ENCODE peak calls at places on chromosomes 6 and 20, in eight cellular contexts. One of them, this sample, is unnamed. For H3K4me1, the result is how much of the 10 kb centered on the place peaks cover.

GRCh38 chr20:51800132-51800721 is 2.1 kb downstream of the SALL4 start:
- DNase-seq in PC-3: peak
- DNase-seq in HAP-1: peak
- DNase-seq in CD8-positive, alpha-beta T cell: peak
- DNase-seq in H9: peak
- DNase-seq in pancreas: peak
- DNase-seq in fibroblast of lung: peak
- DNase-seq in mucosa of descending colon: peak
- DNase-seq in this sample: peak

GRCh38 chr6:110756817-110757216 is 58.5 kb downstream of the CDK19 start:
- DNase-seq in mucosa of descending colon: no peak
- DNase-seq in H9: no peak
- DNase-seq in fibroblast of lung: no peak
- DNase-seq in PC-3: no peak
- DNase-seq in HAP-1: no peak
- DNase-seq in pancreas: no peak
- DNase-seq in CD8-positive, alpha-beta T cell: no peak
- DNase-seq in this sample: no peak

GRCh38 chr6:28771401-28772267 is 152.2 kb downstream of the TRIM27 start:
- DNase-seq in H9: peak
- DNase-seq in pancreas: no peak
- DNase-seq in HAP-1: no peak
- DNase-seq in fibroblast of lung: no peak
- DNase-seq in CD8-positive, alpha-beta T cell: no peak
- DNase-seq in mucosa of descending colon: no peak
- DNase-seq in PC-3: no peak
- DNase-seq in this sample: no peak

GRCh38 chr6:37643851-37644672 is 53.6 kb downstream of the MDGA1 start:
- DNase-seq in HAP-1: no peak
- DNase-seq in fibroblast of lung: no peak
- DNase-seq in PC-3: no peak
- DNase-seq in mucosa of descending colon: no peak
- DNase-seq in H9: no peak
- DNase-seq in CD8-positive, alpha-beta T cell: peak
- DNase-seq in pancreas: peak
- DNase-seq in this sample: peak

GRCh38 chr6:145036848-145037567 is 698.3 kb downstream of the EPM2A start:
- DNase-seq in pancreas: no peak
- DNase-seq in HAP-1: no peak
- DNase-seq in H9: no peak
- DNase-seq in mucosa of descending colon: no peak
- DNase-seq in CD8-positive, alpha-beta T cell: no peak
- DNase-seq in fibroblast of lung: peak
- DNase-seq in PC-3: no peak
- DNase-seq in this sample: peak

GRCh38 chr6:165118736-165119135 is 190.7 kb downstream of the C6orf118 start:
- DNase-seq in HAP-1: no peak
- DNase-seq in H9: no peak
- DNase-seq in fibroblast of lung: no peak
- DNase-seq in pancreas: no peak
- DNase-seq in mucosa of descending colon: no peak
- DNase-seq in CD8-positive, alpha-beta T cell: no peak
- DNase-seq in PC-3: peak
- DNase-seq in this sample: no peak

GRCh38 chr6:22980446-22980845 is 411.1 kb downstream of the HDGFL1 start:
- DNase-seq in PC-3: peak
- DNase-seq in HAP-1: no peak
- DNase-seq in CD8-positive, alpha-beta T cell: no peak
- DNase-seq in H9: no peak
- DNase-seq in mucosa of descending colon: no peak
- DNase-seq in pancreas: no peak
- DNase-seq in fibroblast of lung: peak
- DNase-seq in this sample: peak

GRCh38 chr6:31834704-31835375 is 7.3 kb downstream of the HSPA1B start:
- DNase-seq in HAP-1: peak
- DNase-seq in mucosa of descending colon: peak
- DNase-seq in CD8-positive, alpha-beta T cell: peak
- DNase-seq in pancreas: peak
- DNase-seq in H9: no peak
- DNase-seq in fibroblast of lung: no peak
- DNase-seq in PC-3: peak
- DNase-seq in this sample: peak

GRCh38 chr20:41889125-41889870 is 271.1 kb upstream of the CHD6 start:
- DNase-seq in PC-3: peak
- DNase-seq in fibroblast of lung: no peak
- DNase-seq in CD8-positive, alpha-beta T cell: no peak
- DNase-seq in mucosa of descending colon: no peak
- DNase-seq in HAP-1: no peak
- DNase-seq in pancreas: no peak
- DNase-seq in H9: peak
- DNase-seq in this sample: no peak

GRCh38 chr6:160258346-160259142 is at the start of gene SLC22A2:
- DNase-seq in H9: no peak
- DNase-seq in mucosa of descending colon: no peak
- DNase-seq in fibroblast of lung: no peak
- DNase-seq in pancreas: no peak
- DNase-seq in HAP-1: no peak
- DNase-seq in PC-3: no peak
- DNase-seq in CD8-positive, alpha-beta T cell: no peak
- DNase-seq in this sample: no peak

GRCh38 chr6:75612921-75613534 is 11.3 kb downstream of the SENP6 start:
- DNase-seq in H9: no peak
- DNase-seq in fibroblast of lung: no peak
- DNase-seq in mucosa of descending colon: no peak
- DNase-seq in CD8-positive, alpha-beta T cell: no peak
- DNase-seq in PC-3: no peak
- DNase-seq in HAP-1: no peak
- DNase-seq in pancreas: no peak
- DNase-seq in this sample: no peak

GRCh38 chr6:40387127-40387870 is 199.9 kb downstream of the LRFN2 start:
- DNase-seq in H9: no peak
- DNase-seq in pancreas: no peak
- DNase-seq in HAP-1: no peak
- DNase-seq in PC-3: no peak
- DNase-seq in CD8-positive, alpha-beta T cell: no peak
- DNase-seq in mucosa of descending colon: no peak
- DNase-seq in fibroblast of lung: no peak
- DNase-seq in this sample: no peak
- H3K4me1 ChIP-seq in H9: under half
- H3K4me1 ChIP-seq in pancreas: under half
- H3K4me1 ChIP-seq in HAP-1: under half
- H3K4me1 ChIP-seq in PC-3: under half
- H3K4me1 ChIP-seq in CD8-positive, alpha-beta T cell: half or more
- H3K4me1 ChIP-seq in mucosa of descending colon: under half
- H3K4me1 ChIP-seq in fibroblast of lung: under half
- H3K4me1 ChIP-seq in this sample: under half

DNA sequence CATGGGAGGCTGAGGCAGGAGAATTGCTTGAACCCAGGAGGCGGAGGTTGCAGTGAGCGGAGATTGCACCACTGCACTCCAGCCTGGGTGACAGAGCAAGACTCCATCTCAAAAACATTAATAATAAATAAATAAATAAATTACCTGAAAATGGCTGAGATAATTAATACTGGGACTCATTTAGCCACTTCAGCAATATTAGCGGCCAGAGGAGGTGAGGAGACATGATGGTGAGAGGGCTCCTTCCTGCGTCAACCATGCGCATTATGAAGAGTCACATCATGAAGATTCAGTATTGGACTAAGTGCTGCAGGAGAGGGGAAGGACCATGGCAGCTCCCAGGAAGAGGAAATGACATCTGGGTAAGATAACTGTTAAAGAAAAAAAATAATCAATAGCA is 2.9 kb upstream of the PYGB start:
- DNase-seq in pancreas: no peak
- DNase-seq in CD8-positive, alpha-beta T cell: no peak
- DNase-seq in HAP-1: no peak
- DNase-seq in fibroblast of lung: no peak
- DNase-seq in PC-3: no peak
- DNase-seq in H9: no peak
- DNase-seq in mucosa of descending colon: no peak
- DNase-seq in this sample: no peak
- H3K4me1 ChIP-seq in pancreas: under half
- H3K4me1 ChIP-seq in CD8-positive, alpha-beta T cell: under half
- H3K4me1 ChIP-seq in HAP-1: under half
- H3K4me1 ChIP-seq in fibroblast of lung: under half
- H3K4me1 ChIP-seq in PC-3: under half
- H3K4me1 ChIP-seq in H9: under half
- H3K4me1 ChIP-seq in mucosa of descending colon: under half
- H3K4me1 ChIP-seq in this sample: under half

GRCh38 chr20:4821590-4821989 is 99.9 kb downstream of the PRND start:
- DNase-seq in CD8-positive, alpha-beta T cell: no peak
- DNase-seq in PC-3: no peak
- DNase-seq in fibroblast of lung: no peak
- DNase-seq in HAP-1: no peak
- DNase-seq in H9: no peak
- DNase-seq in pancreas: no peak
- DNase-seq in mucosa of descending colon: no peak
- DNase-seq in this sample: no peak
- H3K4me1 ChIP-seq in CD8-positive, alpha-beta T cell: under half
- H3K4me1 ChIP-seq in PC-3: under half
- H3K4me1 ChIP-seq in fibroblast of lung: under half
- H3K4me1 ChIP-seq in HAP-1: under half
- H3K4me1 ChIP-seq in H9: under half
- H3K4me1 ChIP-seq in pancreas: under half
- H3K4me1 ChIP-seq in mucosa of descending colon: under half
- H3K4me1 ChIP-seq in this sample: under half

GRCh38 chr6:13360671-13361540 is 32.6 kb upstream of the TBC1D7 start:
- DNase-seq in HAP-1: no peak
- DNase-seq in PC-3: no peak
- DNase-seq in CD8-positive, alpha-beta T cell: no peak
- DNase-seq in fibroblast of lung: peak
- DNase-seq in mucosa of descending colon: no peak
- DNase-seq in H9: no peak
- DNase-seq in pancreas: no peak
- DNase-seq in this sample: no peak
- H3K4me1 ChIP-seq in HAP-1: under half
- H3K4me1 ChIP-seq in PC-3: under half
- H3K4me1 ChIP-seq in CD8-positive, alpha-beta T cell: under half
- H3K4me1 ChIP-seq in fibroblast of lung: under half
- H3K4me1 ChIP-seq in mucosa of descending colon: under half
- H3K4me1 ChIP-seq in H9: under half
- H3K4me1 ChIP-seq in pancreas: under half
- H3K4me1 ChIP-seq in this sample: under half

GRCh38 chr20:31716351-31716750 is 6.3 kb downstream of the BCL2L1 start:
- DNase-seq in HAP-1: no peak
- DNase-seq in mucosa of descending colon: no peak
- DNase-seq in CD8-positive, alpha-beta T cell: no peak
- DNase-seq in pancreas: no peak
- DNase-seq in fibroblast of lung: no peak
- DNase-seq in PC-3: peak
- DNase-seq in H9: no peak
- DNase-seq in this sample: no peak

GRCh38 chr20:31717478-31717946 is 5.2 kb downstream of the BCL2L1 start:
- DNase-seq in HAP-1: no peak
- DNase-seq in pancreas: no peak
- DNase-seq in fibroblast of lung: no peak
- DNase-seq in H9: no peak
- DNase-seq in PC-3: no peak
- DNase-seq in CD8-positive, alpha-beta T cell: no peak
- DNase-seq in mucosa of descending colon: no peak
- DNase-seq in this sample: no peak

GRCh38 chr20:31716818-31717477 is 5.7 kb downstream of the BCL2L1 start:
- DNase-seq in H9: no peak
- DNase-seq in HAP-1: no peak
- DNase-seq in PC-3: no peak
- DNase-seq in pancreas: no peak
- DNase-seq in mucosa of descending colon: no peak
- DNase-seq in fibroblast of lung: no peak
- DNase-seq in CD8-positive, alpha-beta T cell: no peak
- DNase-seq in this sample: no peak

GRCh38 chr20:31713312-31714049 is 9.2 kb downstream of the BCL2L1 start:
- DNase-seq in fibroblast of lung: peak
- DNase-seq in mucosa of descending colon: no peak
- DNase-seq in PC-3: peak
- DNase-seq in CD8-positive, alpha-beta T cell: no peak
- DNase-seq in HAP-1: no peak
- DNase-seq in pancreas: no peak
- DNase-seq in H9: peak
- DNase-seq in this sample: peak

GRCh38 chr20:31715766-31716165 is 6.9 kb downstream of the BCL2L1 start:
- DNase-seq in PC-3: no peak
- DNase-seq in mucosa of descending colon: no peak
- DNase-seq in CD8-positive, alpha-beta T cell: no peak
- DNase-seq in pancreas: no peak
- DNase-seq in H9: no peak
- DNase-seq in HAP-1: no peak
- DNase-seq in fibroblast of lung: no peak
- DNase-seq in this sample: no peak
- H3K4me1 ChIP-seq in PC-3: half or more
- H3K4me1 ChIP-seq in mucosa of descending colon: half or more
- H3K4me1 ChIP-seq in CD8-positive, alpha-beta T cell: half or more
- H3K4me1 ChIP-seq in pancreas: under half
- H3K4me1 ChIP-seq in H9: under half
- H3K4me1 ChIP-seq in HAP-1: under half
- H3K4me1 ChIP-seq in fibroblast of lung: half or more
- H3K4me1 ChIP-seq in this sample: half or more

DNA sequence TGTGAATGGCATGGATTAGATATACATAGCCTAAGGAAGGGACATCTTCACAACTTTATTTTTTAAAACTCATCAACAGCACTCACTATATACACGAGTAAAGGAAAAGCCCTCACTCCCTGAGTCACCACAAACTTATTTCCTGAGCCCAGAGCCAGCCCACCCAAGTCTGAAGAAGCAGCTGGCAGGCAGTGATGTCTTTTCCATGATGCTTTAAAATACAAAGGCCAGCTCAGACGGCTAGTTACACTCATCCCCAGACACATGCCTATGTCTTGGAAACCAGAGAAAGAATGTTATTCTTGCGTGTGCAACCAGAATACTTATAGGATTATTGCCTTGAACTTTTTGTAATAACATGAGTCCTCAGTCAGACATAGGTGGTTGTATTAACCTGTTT is 114.4 kb downstream of the ADGRG6 start:
- DNase-seq in PC-3: peak
- DNase-seq in HAP-1: peak
- DNase-seq in mucosa of descending colon: no peak
- DNase-seq in H9: no peak
- DNase-seq in pancreas: no peak
- DNase-seq in CD8-positive, alpha-beta T cell: no peak
- DNase-seq in fibroblast of lung: peak
- DNase-seq in this sample: peak
- H3K4me1 ChIP-seq in PC-3: under half
- H3K4me1 ChIP-seq in HAP-1: under half
- H3K4me1 ChIP-seq in mucosa of descending colon: under half
- H3K4me1 ChIP-seq in H9: under half
- H3K4me1 ChIP-seq in pancreas: under half
- H3K4me1 ChIP-seq in CD8-positive, alpha-beta T cell: under half
- H3K4me1 ChIP-seq in fibroblast of lung: under half
- H3K4me1 ChIP-seq in this sample: under half

GRCh38 chr6:72977114-72977513 is 248.2 kb downstream of the KHDC1L start:
- DNase-seq in PC-3: peak
- DNase-seq in mucosa of descending colon: no peak
- DNase-seq in pancreas: no peak
- DNase-seq in HAP-1: no peak
- DNase-seq in H9: no peak
- DNase-seq in CD8-positive, alpha-beta T cell: no peak
- DNase-seq in fibroblast of lung: no peak
- DNase-seq in this sample: no peak
- H3K4me1 ChIP-seq in PC-3: under half
- H3K4me1 ChIP-seq in mucosa of descending colon: under half
- H3K4me1 ChIP-seq in pancreas: under half
- H3K4me1 ChIP-seq in HAP-1: under half
- H3K4me1 ChIP-seq in H9: under half
- H3K4me1 ChIP-seq in CD8-positive, alpha-beta T cell: under half
- H3K4me1 ChIP-seq in fibroblast of lung: under half
- H3K4me1 ChIP-seq in this sample: under half

GRCh38 chr20:23088891-23089290 is 2.8 kb upstream of the CD93 start:
- DNase-seq in fibroblast of lung: no peak
- DNase-seq in mucosa of descending colon: no peak
- DNase-seq in pancreas: no peak
- DNase-seq in CD8-positive, alpha-beta T cell: no peak
- DNase-seq in HAP-1: no peak
- DNase-seq in H9: no peak
- DNase-seq in PC-3: no peak
- DNase-seq in this sample: no peak
- H3K4me1 ChIP-seq in fibroblast of lung: under half
- H3K4me1 ChIP-seq in mucosa of descending colon: under half
- H3K4me1 ChIP-seq in pancreas: under half
- H3K4me1 ChIP-seq in CD8-positive, alpha-beta T cell: under half
- H3K4me1 ChIP-seq in HAP-1: under half
- H3K4me1 ChIP-seq in H9: under half
- H3K4me1 ChIP-seq in PC-3: under half
- H3K4me1 ChIP-seq in this sample: under half

This sample was measured in osteoblast.